ENCODE peak calls at places on chromosomes 6 and 20, in seven cellular contexts. D is progenitor cell of endocrine pancreas, V is fibroblast of the aortic adventitia, Q is upper lobe of right lung, A is stomach, G is foreskin fibroblast, H is right lobe of liver. E is an unnamed sample.
A peak's percentile ranks its signal among the peaks of the same experiment; 100 is the strongest.

GRCh38 chr6:32166411-32167061 is 2.1 kb downstream of the EGFL8 start:
- DNase-seq in D (no peak), V (no peak), Q (no peak), A (no peak), G (no peak), H (no peak), E (no peak)

GRCh38 chr6:134345780-134346179 is 27.9 kb upstream of the SGK1 start:
- DNase-seq in D (no peak), V (peak; percentile 79), Q (no peak), A (no peak), G (no peak), H (no peak), E (no peak)

GRCh38 chr6:35552285-35552917 is 39.7 kb upstream of the TULP1 start:
- DNase-seq in D (no peak), V (peak; percentile 36), Q (peak; percentile 60), A (peak; percentile 53), G (peak; percentile 15), H (no peak), E (peak; percentile 36)

GRCh38 chr20:33318096-33318429 is 35.0 kb downstream of the BPIFB1 start:
- DNase-seq in D (no peak), V (no peak), Q (no peak), A (no peak), G (no peak), H (no peak), E (no peak)

GRCh38 chr6:35687658-35688604 is 784 bp downstream of the FKBP5 start:
- DNase-seq in D (peak; percentile 39), V (peak; percentile 58), Q (peak; percentile 86), A (peak; percentile 69), G (no peak), H (peak; percentile 75), E (no peak)

GRCh38 chr20:33313686-33314314 is 30.8 kb downstream of the BPIFB1 start:
- DNase-seq in D (no peak), V (no peak), Q (no peak), A (no peak), G (no peak), H (no peak), E (no peak)

GRCh38 chr6:20202070-20202658 is 10.1 kb downstream of the MBOAT1 start:
- DNase-seq in D (no peak), V (peak; percentile 40), Q (no peak), A (no peak), G (no peak), H (no peak), E (peak; percentile 49)

GRCh38 chr6:3324262-3324942 is 65.7 kb downstream of the PSMG4 start:
- DNase-seq in D (no peak), V (peak; percentile 94), Q (no peak), A (no peak), G (peak; percentile 25), H (peak; percentile 50), E (peak; percentile 50)

GRCh38 chr6:84026721-84027164 is 6.8 kb upstream of the MRAP2 start:
- DNase-seq in D (no peak), V (no peak), Q (no peak), A (no peak), G (no peak), H (no peak), E (no peak)

GRCh38 chr6:51213806-51214205 is 395.1 kb downstream of the TFAP2B start:
- DNase-seq in D (no peak), V (no peak), Q (peak; percentile 46), A (no peak), G (no peak), H (peak; percentile 15), E (no peak)

GRCh38 chr6:53956068-53956711 is 155.1 kb upstream of the MLIP start:
- DNase-seq in D (peak; percentile 44), V (peak; percentile 52), Q (peak; percentile 83), A (peak; percentile 77), G (peak; percentile 17), H (peak; percentile 71), E (peak; percentile 60)

GRCh38 chr6:122829456-122829855 is 40.4 kb downstream of the SMPDL3A start:
- DNase-seq in D (no peak), V (no peak), Q (no peak), A (no peak), G (no peak), H (no peak), E (no peak)

GRCh38 chr6:5695260-5696245 is 311.2 kb downstream of the NRN1 start:
- DNase-seq in D (no peak), V (peak; percentile 58), Q (no peak), A (no peak), G (peak; percentile 83), H (no peak), E (peak; percentile 80)

GRCh38 chr6:39791850-39792500 is at the start of gene DAAM2:
- DNase-seq in D (peak; percentile 16), V (peak; percentile 19), Q (peak; percentile 86), A (peak; percentile 64), G (peak; percentile 33), H (peak; percentile 48), E (no peak)

GRCh38 chr6:46390153-46390876 is 100.9 kb downstream of the RCAN2 start:
- DNase-seq in D (no peak), V (no peak), Q (no peak), A (no peak), G (no peak), H (no peak), E (no peak)

GRCh38 chr20:38878798-38879197 is 47.4 kb upstream of the FAM83D start:
- DNase-seq in D (peak; percentile 56), V (peak; percentile 31), Q (no peak), A (no peak), G (peak; percentile 16), H (no peak), E (no peak)

GRCh38 chr6:15512126-15512525 is 150.7 kb downstream of the DTNBP1 start:
- DNase-seq in D (no peak), V (no peak), Q (no peak), A (no peak), G (no peak), H (no peak), E (no peak)

GRCh38 chr6:45741437-45742166 is 274.1 kb downstream of the CLIC5 start:
- DNase-seq in D (no peak), V (peak; percentile 77), Q (no peak), A (peak; percentile 32), G (peak; percentile 44), H (no peak), E (no peak)

DNA sequence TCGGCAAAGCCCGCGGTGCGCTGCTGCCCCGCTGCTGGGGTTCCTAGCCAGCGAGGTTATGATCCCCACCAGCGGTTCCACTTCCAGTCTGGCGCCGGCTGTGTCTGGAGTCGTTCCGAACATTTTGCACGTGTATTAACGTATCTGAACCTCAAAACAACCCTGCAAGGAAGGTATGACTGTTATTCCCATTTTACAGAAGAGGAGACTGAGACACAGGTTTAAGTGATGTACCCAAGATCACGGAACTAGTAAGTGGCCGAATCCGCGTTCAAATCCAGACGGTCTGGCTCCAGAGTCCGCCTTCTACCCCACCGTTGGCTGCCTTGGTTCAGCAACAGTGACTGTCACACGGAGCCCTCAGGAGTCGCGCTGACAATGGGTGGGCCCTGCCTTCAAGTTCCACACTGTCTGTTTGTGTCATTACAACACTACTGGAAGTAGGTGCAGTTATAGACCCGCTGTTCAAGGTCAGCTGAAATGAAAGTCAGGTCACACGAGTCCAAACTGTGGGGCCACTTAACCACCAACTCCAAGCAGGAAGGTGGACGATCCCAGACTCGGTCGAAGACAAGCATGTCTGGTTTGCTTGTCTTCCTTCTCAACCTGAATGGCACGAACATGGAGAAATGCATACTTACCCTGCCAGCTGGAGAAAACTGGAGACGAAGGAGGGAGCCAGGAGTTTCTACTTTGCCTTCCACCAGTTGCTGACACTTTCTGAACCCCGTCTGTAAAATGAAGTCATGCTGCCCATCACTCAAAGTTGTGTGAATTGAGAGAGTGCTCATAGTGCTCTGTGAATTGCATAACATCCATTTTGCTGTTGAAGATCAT is 808 bp upstream of the SRXN1 start:
- DNase-seq in D (no peak), V (no peak), Q (no peak), A (no peak), G (no peak), H (no peak), E (no peak)
- TF ChIP-seq CTCF in D (no peak), V (no peak), Q (no peak), A (no peak), G (no peak), H (no peak), E (peak; percentile 46)

GRCh38 chr6:48476257-48476656 is 365.3 kb upstream of the PTCHD4 start:
- DNase-seq in D (no peak), V (peak; percentile 24), Q (no peak), A (no peak), G (peak; percentile 10), H (no peak), E (no peak)
- TF ChIP-seq CTCF in D (peak; percentile 36), V (peak; percentile 26), Q (no peak), A (no peak), G (peak; percentile 28), H (no peak), E (peak; percentile 50)

DNA sequence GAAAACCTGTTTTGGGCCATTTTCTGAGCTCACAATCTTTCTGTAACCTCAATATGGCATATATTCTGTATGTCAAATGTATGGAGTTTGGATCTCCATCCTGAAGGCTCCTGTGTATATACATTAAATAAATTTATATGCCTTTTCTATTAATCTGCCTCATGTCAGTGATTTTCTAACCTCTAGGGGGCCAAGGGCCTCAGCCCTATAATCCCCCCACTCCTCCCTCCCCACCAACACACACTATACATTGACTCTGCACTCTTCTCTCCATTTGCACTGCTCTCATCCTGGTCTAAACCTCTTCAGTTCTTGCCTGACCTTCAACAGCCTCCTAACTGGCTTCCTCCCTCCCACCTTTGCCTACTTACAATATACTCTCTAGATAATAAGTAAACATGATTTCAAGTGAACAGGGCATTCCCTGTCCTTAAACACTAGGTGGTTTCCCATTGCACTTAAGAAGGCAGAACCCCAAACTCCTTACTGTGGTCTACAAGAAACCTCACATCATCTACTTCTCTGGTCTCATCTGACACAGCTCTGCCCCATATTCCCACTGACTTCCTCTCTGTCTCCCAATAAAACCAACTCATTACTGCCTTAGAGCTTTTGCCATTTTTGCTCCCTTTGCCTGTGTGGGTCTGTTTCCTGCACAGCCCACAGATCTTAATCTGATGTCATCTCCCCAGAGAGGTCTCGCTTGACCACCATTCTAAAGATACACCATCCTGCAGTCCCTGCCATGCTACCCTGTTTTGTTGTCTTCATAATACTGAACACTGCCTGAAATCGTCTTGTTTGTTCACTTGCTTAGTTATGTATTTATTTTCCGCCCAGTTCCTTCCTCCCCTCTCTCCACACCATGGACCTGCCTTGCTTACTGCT is 213.7 kb downstream of the SYNE1 start:
- DNase-seq in D (no peak), V (no peak), Q (no peak), A (no peak), G (no peak), H (no peak), E (no peak)
- TF ChIP-seq CTCF in D (no peak), V (no peak), Q (no peak), A (no peak), G (no peak), H (no peak), E (peak; percentile 47)

GRCh38 chr6:81755536-81755935 is 3.1 kb upstream of the TENT5A start:
- DNase-seq in D (no peak), V (no peak), Q (no peak), A (no peak), G (no peak), H (no peak), E (no peak)

GRCh38 chr6:81752084-81752968 is at the start of gene TENT5A:
- DNase-seq in D (peak; percentile 81), V (peak; percentile 92), Q (peak; percentile 97), A (peak; percentile 94), G (peak; percentile 92), H (peak; percentile 95), E (peak; percentile 92)

GRCh38 chr6:81752969-81753708 is 658 bp upstream of the TENT5A start:
- DNase-seq in D (peak; percentile 75), V (peak; percentile 94), Q (peak; percentile 97), A (peak; percentile 95), G (peak; percentile 96), H (peak; percentile 95), E (peak; percentile 90)

GRCh38 chr6:81754906-81755305 is 2.4 kb upstream of the TENT5A start:
- DNase-seq in D (no peak), V (no peak), Q (no peak), A (no peak), G (no peak), H (no peak), E (no peak)

GRCh38 chr6:81753709-81754678 is 1.5 kb upstream of the TENT5A start:
- DNase-seq in D (peak; percentile 61), V (peak; percentile 63), Q (peak; percentile 94), A (peak; percentile 81), G (peak; percentile 67), H (peak; percentile 89), E (peak; percentile 61)
- TF ChIP-seq CTCF in D (peak; percentile 73), V (peak; percentile 74), Q (peak; percentile 72), A (no peak), G (peak; percentile 69), H (peak; percentile 77), E (peak; percentile 89)

E was measured in HFFc6.